ENCODE peak calls at places on chromosome 19, in eight cellular contexts. O is tibial artery, L is fibroblast of mammary gland, C is breast epithelium, G is endodermal cell, J is fibroblast of pulmonary artery, H is epithelial cell of esophagus, U is psoas muscle. M is an unnamed sample.

GRCh38 chr19:35555301-35556005 is 8.0 kb downstream of the ATP4A start:
- DNase-seq in O (no peak), L (peak; percentile 52), C (no peak), G (peak; percentile 89), J (peak; percentile 36), H (no peak), U (no peak), M (no peak)

GRCh38 chr19:35013047-35013819 is 13.1 kb downstream of the GRAMD1A start:
- DNase-seq in O (peak; percentile 80), L (peak; percentile 61), C (no peak), G (peak; percentile 96), J (peak; percentile 79), H (peak; percentile 41), U (peak; percentile 86), M (peak; percentile 74)

GRCh38 chr19:18737954-18738351 is 53.2 kb downstream of the COMP start:
- DNase-seq in O (no peak), L (no peak), C (no peak), G (no peak), J (no peak), H (no peak), U (no peak), M (no peak)

GRCh38 chr19:19137556-19138109 is 645 bp downstream of the TMEM161A start:
- DNase-seq in O (no peak), L (peak; percentile 7), C (no peak), G (no peak), J (peak; percentile 12), H (no peak), U (peak; percentile 66), M (no peak)

GRCh38 chr19:42246143-42246868 is 3.9 kb upstream of the GSK3A start:
- DNase-seq in O (peak; percentile 91), L (peak; percentile 85), C (peak; percentile 75), G (peak; percentile 81), J (peak; percentile 80), H (peak; percentile 87), U (peak; percentile 87), M (no peak)

GRCh38 chr19:10379880-10380310 is 477 bp downstream of the TYK2 start:
- DNase-seq in O (no peak), L (no peak), C (no peak), G (no peak), J (no peak), H (no peak), U (no peak), M (no peak)

GRCh38 chr19:5078666-5079409 is 109.9 kb downstream of the KDM4B start:
- DNase-seq in O (no peak), L (no peak), C (no peak), G (no peak), J (no peak), H (no peak), U (no peak), M (no peak)

GRCh38 chr19:5080030-5080644 is 111.2 kb downstream of the KDM4B start:
- DNase-seq in O (no peak), L (no peak), C (no peak), G (no peak), J (no peak), H (no peak), U (peak; percentile 51), M (no peak)

GRCh38 chr19:28021316-28022185 is 1191.4 kb downstream of the UQCRFS1 start:
- DNase-seq in O (no peak), L (no peak), C (no peak), G (no peak), J (no peak), H (no peak), U (no peak), M (no peak)

GRCh38 chr19:11088508-11089253 is 582 bp upstream of the LDLR start:
- DNase-seq in O (peak; percentile 83), L (peak; percentile 73), C (no peak), G (no peak), J (no peak), H (no peak), U (no peak), M (no peak)

GRCh38 chr19:10719466-10719961 is 1.6 kb downstream of the DNM2 start:
- DNase-seq in O (no peak), L (no peak), C (no peak), G (no peak), J (no peak), H (no peak), U (no peak), M (no peak)

GRCh38 chr19:4506449-4507149 is 11.7 kb downstream of the PLIN4 start:
- DNase-seq in O (no peak), L (peak; percentile 84), C (no peak), G (no peak), J (peak; percentile 53), H (peak; percentile 58), U (no peak), M (no peak)

GRCh38 chr19:49390978-49391304 is 2.9 kb downstream of the KASH5 start:
- DNase-seq in O (no peak), L (no peak), C (no peak), G (no peak), J (no peak), H (no peak), U (no peak), M (no peak)

GRCh38 chr19:15251749-15252397 is 19.6 kb upstream of the EPHX3 start:
- DNase-seq in O (peak; percentile 97), L (peak; percentile 98), C (no peak), G (peak; percentile 93), J (peak; percentile 98), H (peak; percentile 68), U (peak; percentile 95), M (no peak)

DNA sequence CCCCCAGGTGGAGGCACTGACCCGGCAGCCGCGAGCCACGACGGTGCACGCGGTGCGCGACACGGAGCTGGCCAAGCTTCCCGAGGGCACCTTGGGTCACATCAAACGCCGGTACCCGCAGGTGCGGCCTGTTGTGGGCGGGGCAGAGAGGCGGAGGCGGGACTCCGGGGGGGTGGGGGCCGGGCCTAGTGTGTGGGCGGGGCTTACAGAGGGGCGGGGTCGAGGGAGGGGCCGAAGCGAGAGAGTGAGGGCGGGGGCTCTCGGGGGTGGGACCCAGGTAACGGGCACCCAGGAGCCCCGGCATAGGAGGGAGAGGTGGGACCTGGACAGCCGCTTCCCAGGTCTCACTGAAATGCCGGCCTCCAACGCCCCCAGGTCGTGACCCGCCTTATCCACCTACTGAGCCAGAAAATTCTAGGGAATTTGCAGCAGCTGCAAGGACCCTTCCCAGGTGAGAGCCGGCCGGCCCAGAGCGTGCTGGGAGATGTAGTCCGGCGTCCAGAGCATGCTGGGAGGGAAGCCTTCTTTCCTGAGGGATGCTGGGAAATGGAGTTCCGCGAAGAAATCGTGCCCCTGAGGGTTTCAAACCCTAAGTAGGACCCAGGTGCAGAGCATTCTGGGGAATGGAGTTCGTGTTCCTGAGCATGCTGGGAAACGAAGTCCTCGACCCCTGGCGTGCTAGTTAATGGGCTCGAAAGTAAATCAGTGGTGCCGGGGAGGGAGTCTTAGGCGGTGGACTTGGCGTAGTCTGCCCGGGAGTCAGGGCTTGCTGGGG is 15.7 kb downstream of the PNPLA6 start:
- DNase-seq in O (peak; percentile 82), L (peak; percentile 41), C (no peak), G (peak; percentile 98), J (peak; percentile 52), H (peak; percentile 60), U (peak; percentile 90), M (no peak)
- H3K4me3 ChIP-seq in O (no peak overlapping the region), L (no peak overlapping the region), C (no peak overlapping the region), G (no peak overlapping the region), J (no peak overlapping the region), H (peak overlapping the region; percentile 24), U (peak overlapping the region; percentile 60), M (no peak overlapping the region)

GRCh38 chr19:45885556-45886426 is at the start of gene IRF2BP1:
- DNase-seq in O (peak; percentile 95), L (peak; percentile 88), C (peak; percentile 91), G (peak; percentile 97), J (peak; percentile 94), H (peak; percentile 96), U (peak; percentile 95), M (peak; percentile 90)
- TF ChIP-seq CTCF in O (peak; percentile 9), L (no peak), C (no peak), G (no peak), J (no peak), H (no peak), U (no peak), M (no peak)

DNA sequence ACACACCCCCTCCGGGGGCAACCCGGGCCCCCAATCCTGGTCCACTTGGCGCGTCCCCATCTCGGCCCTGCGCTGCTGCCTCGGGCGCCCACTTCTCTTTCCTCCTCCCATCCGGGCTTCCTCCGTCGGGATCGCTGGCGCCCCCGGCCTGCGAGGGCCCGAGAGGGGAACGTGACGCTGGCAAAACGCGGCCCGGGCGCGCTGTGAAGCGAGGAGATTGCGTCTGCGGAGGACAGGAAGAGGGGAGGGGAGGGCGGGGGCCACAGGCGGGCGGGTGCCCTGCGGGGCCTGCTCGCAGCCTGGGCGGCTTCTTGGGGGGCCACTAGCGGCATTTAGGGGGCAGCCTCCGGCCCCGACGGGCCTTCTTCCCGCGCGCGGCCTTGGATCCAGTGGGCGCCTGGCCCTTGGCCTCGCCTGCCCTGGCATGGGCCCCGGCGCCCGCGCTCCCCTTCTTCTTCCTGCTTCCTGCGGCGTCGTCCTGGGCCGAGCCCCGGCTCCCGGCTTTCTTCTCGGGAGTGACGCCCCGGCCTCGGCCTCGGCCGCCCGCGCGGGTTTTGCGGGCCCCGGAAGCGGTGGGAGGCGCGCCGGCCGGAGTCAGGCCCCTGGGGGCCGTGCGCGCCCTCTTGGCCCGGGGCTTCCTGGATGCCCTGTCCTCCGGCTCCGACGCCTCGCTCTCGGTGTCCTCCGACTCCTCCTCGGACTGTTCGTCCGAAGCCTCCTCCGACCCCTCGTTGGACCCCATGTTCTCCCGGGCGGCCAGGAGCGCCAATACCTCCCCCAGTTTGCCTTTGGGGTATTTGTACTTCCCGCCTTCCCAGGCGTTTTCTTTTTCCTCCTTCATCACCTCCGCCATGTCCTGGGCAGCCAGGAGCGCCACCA is 2.2 kb downstream of the PNMA8B start:
- DNase-seq in O (no peak), L (no peak), C (no peak), G (peak; percentile 82), J (no peak), H (no peak), U (peak; percentile 71), M (no peak)
- H3K4me3 ChIP-seq in O (peak overlapping the region; percentile 57), L (no peak overlapping the region), C (peak overlapping the region; percentile 48), G (no peak overlapping the region), J (no peak overlapping the region), H (no peak overlapping the region), U (peak overlapping the region; percentile 62), M (no peak overlapping the region)

GRCh38 chr19:281156-281853 is 9.9 kb downstream of the PLPP2 start:
- DNase-seq in O (peak; percentile 56), L (no peak), C (no peak), G (no peak), J (no peak), H (no peak), U (peak; percentile 49), M (no peak)

GRCh38 chr19:283395-283794 is 7.8 kb downstream of the PLPP2 start:
- DNase-seq in O (peak; percentile 7), L (no peak), C (no peak), G (no peak), J (no peak), H (no peak), U (peak; percentile 15), M (no peak)

GRCh38 chr19:280541-281007 is 10.6 kb downstream of the PLPP2 start:
- DNase-seq in O (peak; percentile 45), L (no peak), C (no peak), G (peak; percentile 64), J (no peak), H (no peak), U (peak; percentile 21), M (no peak)

GRCh38 chr19:282501-282900 is 8.7 kb downstream of the PLPP2 start:
- DNase-seq in O (peak; percentile 13), L (no peak), C (no peak), G (no peak), J (no peak), H (no peak), U (peak; percentile 9), M (no peak)

DNA sequence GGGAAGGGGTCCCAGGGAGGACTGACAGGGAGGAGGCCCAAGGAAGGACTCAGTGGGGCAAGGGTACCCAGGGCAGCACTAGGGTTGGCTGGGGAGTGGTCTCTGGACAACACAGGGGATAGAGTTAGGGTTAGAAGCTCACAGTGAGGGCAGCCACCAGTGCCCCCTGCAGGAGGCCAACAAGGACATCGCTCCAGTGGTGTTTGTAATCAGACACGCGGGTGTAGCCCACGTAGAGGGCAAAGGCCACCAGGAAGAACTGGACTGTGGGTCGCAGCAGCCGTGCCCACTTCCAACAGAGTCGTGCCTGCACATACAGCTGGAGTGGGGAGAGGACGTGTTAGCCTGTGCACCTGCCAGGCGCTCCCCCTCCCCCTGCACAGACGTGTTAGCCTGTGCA is 9.2 kb downstream of the PLPP2 start:
- DNase-seq in O (peak; percentile 37), L (no peak), C (no peak), G (peak; percentile 48), J (no peak), H (no peak), U (peak; percentile 27), M (no peak)
- TF ChIP-seq CTCF in O (no peak), L (no peak), C (no peak), G (peak; percentile 59), J (no peak), H (no peak), U (no peak), M (peak; percentile 8)

M was measured in GM06990.